ENCODE peak calls at places on chromosomes 2 and 18, in four cellular contexts. F is stomach, C is trophoblast cell, Z is fibroblast of lung. Q is an unnamed sample.
A peak's percentile ranks its signal among the peaks of the same experiment; 100 is the strongest.

GRCh38 chr2:10544252-10544651 is 96.1 kb upstream of the ODC1 start:
- DNase-seq in F (no peak), C (peak; percentile 56), Z (no peak), Q (no peak)

GRCh38 chr2:102848366-102848839 is 86.6 kb downstream of the TMEM182 start:
- DNase-seq in F (peak; percentile 66), C (peak; percentile 45), Z (peak; percentile 55), Q (peak; percentile 57)

GRCh38 chr2:216490061-216490460 is 8.6 kb upstream of the RPL37A start:
- DNase-seq in F (no peak), C (peak; percentile 44), Z (peak; percentile 59), Q (no peak)

GRCh38 chr2:60033325-60033724 is 520.1 kb downstream of the BCL11A start:
- DNase-seq in F (no peak), C (no peak), Z (no peak), Q (no peak)

GRCh38 chr2:32894119-32894728 is 52.5 kb upstream of the LTBP1 start:
- DNase-seq in F (no peak), C (no peak), Z (no peak), Q (no peak)

GRCh38 chr18:58186258-58186948 is 142.4 kb downstream of the NEDD4L start:
- DNase-seq in F (peak; percentile 65), C (peak; percentile 93), Z (peak; percentile 52), Q (no peak)

GRCh38 chr2:26068602-26069298 is 34.9 kb downstream of the RAB10 start:
- DNase-seq in F (no peak), C (peak; percentile 58), Z (peak; percentile 82), Q (no peak)

GRCh38 chr18:4748975-4749374 is 293.9 kb upstream of the DLGAP1 start:
- DNase-seq in F (no peak), C (no peak), Z (no peak), Q (no peak)

GRCh38 chr2:240237609-240238151 is 97.2 kb upstream of the OTOS start:
- DNase-seq in F (peak; percentile 69), C (peak; percentile 78), Z (peak; percentile 69), Q (peak; percentile 38)

GRCh38 chr2:166167451-166167850 is 39.6 kb upstream of the SCN1A start:
- DNase-seq in F (no peak), C (no peak), Z (no peak), Q (no peak)

GRCh38 chr2:122491011-122491410 is 735.6 kb downstream of the TSN start:
- DNase-seq in F (no peak), C (no peak), Z (no peak), Q (no peak)

GRCh38 chr2:7919510-7919909 is 762.3 kb upstream of the ID2 start:
- DNase-seq in F (no peak), C (no peak), Z (no peak), Q (no peak)

GRCh38 chr2:36562245-36562644 is 35.7 kb downstream of the FEZ2 start:
- DNase-seq in F (no peak), C (peak; percentile 82), Z (peak; percentile 53), Q (no peak)

GRCh38 chr2:39437522-39438296 is 624 bp upstream of the MAP4K3 start:
- DNase-seq in F (peak; percentile 64), C (peak; percentile 49), Z (peak; percentile 32), Q (peak; percentile 80)

GRCh38 chr2:195029804-195030654 is 627.0 kb upstream of the SLC39A10 start:
- DNase-seq in F (no peak), C (no peak), Z (no peak), Q (no peak)

GRCh38 chr2:169285528-169285927 is 76.8 kb downstream of the LRP2 start:
- DNase-seq in F (no peak), C (no peak), Z (no peak), Q (no peak)

GRCh38 chr2:16406929-16407328 is 258.7 kb downstream of the CYRIA start:
- DNase-seq in F (no peak), C (no peak), Z (no peak), Q (no peak)

GRCh38 chr2:144265654-144266053 is 254.3 kb downstream of the ZEB2 start:
- DNase-seq in F (no peak), C (no peak), Z (no peak), Q (no peak)

GRCh38 chr2:145749556-145749955 is 1229.6 kb upstream of the ZEB2 start:
- DNase-seq in F (no peak), C (no peak), Z (no peak), Q (no peak)

GRCh38 chr18:69109686-69110085 is 291.0 kb upstream of the DOK6 start:
- DNase-seq in F (no peak), C (no peak), Z (peak; percentile 29), Q (no peak)

GRCh38 chr2:102251042-102251848 is 60.1 kb upstream of the IL1RL1 start:
- DNase-seq in F (peak; percentile 56), C (peak; percentile 82), Z (peak; percentile 32), Q (peak; percentile 72)

GRCh38 chr2:25343187-25343825 is 1.6 kb upstream of the DNMT3A start:
- DNase-seq in F (no peak), C (no peak), Z (no peak), Q (no peak)

GRCh38 chr18:6057604-6058003 is 162.3 kb upstream of the TMEM200C start:
- DNase-seq in F (no peak), C (no peak), Z (peak; percentile 29), Q (no peak)

GRCh38 chr2:196291418-196291817 is 120.0 kb upstream of the STK17B start:
- DNase-seq in F (no peak), C (no peak), Z (no peak), Q (no peak)

GRCh38 chr2:234497592-234498023 is 727 bp upstream of the ARL4C start:
- DNase-seq in F (no peak), C (no peak), Z (no peak), Q (no peak)

GRCh38 chr2:25257931-25258771 is 83.6 kb downstream of the DNMT3A start:
- DNase-seq in F (no peak), C (no peak), Z (no peak), Q (no peak)

GRCh38 chr2:112629224-112629623 is 16.5 kb upstream of the SLC20A1 start:
- DNase-seq in F (no peak), C (peak; percentile 63), Z (no peak), Q (no peak)

GRCh38 chr2:178193823-178194599 is at the start of gene OSBPL6:
- DNase-seq in F (peak; percentile 81), C (peak; percentile 75), Z (peak; percentile 77), Q (peak; percentile 84)

GRCh38 chr18:23689616-23690504 is 607 bp downstream of the LAMA3 start:
- DNase-seq in F (peak; percentile 29), C (peak; percentile 31), Z (no peak), Q (peak; percentile 46)

DNA sequence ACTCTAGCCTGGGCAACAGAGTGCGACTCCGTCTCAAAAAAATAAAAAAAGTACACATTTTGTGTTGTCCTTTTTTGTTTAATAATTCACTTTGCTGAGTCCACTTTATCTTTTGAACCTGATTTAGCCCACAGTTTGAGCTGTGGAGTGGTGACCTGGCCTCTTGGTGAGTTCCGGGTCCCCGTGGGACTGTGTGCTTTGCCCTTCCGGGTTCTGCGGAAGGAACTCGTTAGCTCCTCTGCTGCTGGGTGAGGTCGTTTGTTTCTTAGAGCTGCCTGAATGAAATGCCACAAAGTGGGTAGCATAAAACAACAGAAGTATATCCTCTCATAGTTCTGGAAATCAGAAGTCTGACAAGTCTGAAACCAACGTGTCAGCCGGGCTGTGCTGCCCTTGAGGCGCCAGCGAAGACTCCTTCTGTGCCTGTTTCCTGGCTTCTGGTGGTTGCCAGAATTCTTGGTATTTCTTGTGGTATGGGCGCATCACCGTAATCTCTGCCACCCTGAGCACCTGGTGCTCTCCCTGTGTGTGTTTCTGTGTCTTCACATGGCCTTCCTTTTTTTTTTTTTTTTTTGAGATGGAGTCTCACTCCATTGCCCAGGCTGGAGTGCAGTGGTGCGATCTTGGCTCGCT is 3.5 kb downstream of the EFHD1 start:
- DNase-seq in F (no peak), C (peak; percentile 55), Z (no peak), Q (no peak)
- H3K27me3 ChIP-seq in F (peaks cover 40% of the 10 kb centered on the region), C (no peaks in the 10 kb centered on the region), Z (peaks cover 39% of the 10 kb centered on the region), Q (peaks cover 27% of the 10 kb centered on the region)

GRCh38 chr2:114170070-114170469 is 272.4 kb upstream of the DPP10 start:
- DNase-seq in F (no peak), C (no peak), Z (no peak), Q (no peak)
- H3K27me3 ChIP-seq in F (no peaks in the 10 kb centered on the region), C (no peaks in the 10 kb centered on the region), Z (no peaks in the 10 kb centered on the region), Q (no peaks in the 10 kb centered on the region)

DNA sequence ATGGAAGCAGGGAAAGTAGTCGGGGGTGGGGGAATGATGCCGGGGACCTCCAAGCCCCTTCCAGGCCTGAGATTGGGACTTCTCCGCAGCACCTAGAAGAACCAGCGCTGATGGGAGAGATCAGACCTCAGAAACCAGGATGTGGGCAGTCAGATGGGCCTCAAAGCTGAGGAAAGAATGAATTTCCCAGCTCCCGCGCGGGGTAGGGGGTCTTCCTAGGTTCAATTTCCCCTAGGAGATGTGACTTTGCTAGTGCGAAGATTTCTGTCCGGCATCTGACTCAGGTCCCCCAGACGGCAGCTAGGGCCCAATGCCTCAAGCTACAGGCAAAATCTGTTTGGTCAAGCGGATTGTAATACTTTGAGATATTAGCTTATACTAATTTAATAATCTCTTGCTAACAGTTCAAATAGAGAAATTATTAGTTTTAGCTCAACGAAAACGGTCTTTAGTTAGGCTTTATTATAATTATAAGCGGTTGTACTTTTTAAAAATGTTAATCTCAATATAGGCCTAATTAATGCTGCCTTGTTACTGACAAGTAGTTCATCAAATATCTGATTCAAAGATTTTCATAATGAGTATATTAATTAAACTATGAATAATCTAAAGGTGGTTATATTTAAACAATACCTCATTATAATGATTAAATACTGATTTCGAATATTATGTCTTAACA is 5.8 kb downstream of the DLX1 start:
- DNase-seq in F (no peak), C (no peak), Z (no peak), Q (no peak)
- H3K27me3 ChIP-seq in F (peaks cover 100% of the 10 kb centered on the region), C (peaks cover 15% of the 10 kb centered on the region), Z (peaks cover 81% of the 10 kb centered on the region), Q (peaks cover 98% of the 10 kb centered on the region)

GRCh38 chr18:79782566-79783308 is 15.0 kb upstream of the KCNG2 start:
- DNase-seq in F (no peak), C (no peak), Z (no peak), Q (no peak)
- H3K27me3 ChIP-seq in F (peaks cover 75% of the 10 kb centered on the region), C (peaks cover 11% of the 10 kb centered on the region), Z (peaks cover 16% of the 10 kb centered on the region), Q (peaks cover under 1% of the 10 kb centered on the region)

GRCh38 chr2:70472256-70472905 is 81.2 kb downstream of the TGFA start:
- DNase-seq in F (no peak), C (no peak), Z (no peak), Q (no peak)
- H3K27me3 ChIP-seq in F (no peaks in the 10 kb centered on the region), C (no peaks in the 10 kb centered on the region), Z (peaks cover 8% of the 10 kb centered on the region), Q (no peaks in the 10 kb centered on the region)

GRCh38 chr2:219524817-219525216 is 10.5 kb downstream of the ASIC4 start:
- DNase-seq in F (no peak), C (no peak), Z (no peak), Q (no peak)
- H3K27me3 ChIP-seq in F (peaks cover 100% of the 10 kb centered on the region), C (peaks cover 30% of the 10 kb centered on the region), Z (peaks cover 32% of the 10 kb centered on the region), Q (peaks cover 20% of the 10 kb centered on the region)

GRCh38 chr18:13611616-13612110 is 114.7 kb downstream of the FAM210A start:
- DNase-seq in F (no peak), C (peak; percentile 54), Z (peak; percentile 42), Q (peak; percentile 65)
- H3K27me3 ChIP-seq in F (peaks cover 7% of the 10 kb centered on the region), C (no peaks in the 10 kb centered on the region), Z (peaks cover 9% of the 10 kb centered on the region), Q (no peaks in the 10 kb centered on the region)

GRCh38 chr2:232349946-232350635 is 28.5 kb upstream of the ALPP start:
- DNase-seq in F (no peak), C (no peak), Z (no peak), Q (no peak)
- H3K27me3 ChIP-seq in F (peaks cover 64% of the 10 kb centered on the region), C (no peaks in the 10 kb centered on the region), Z (peaks cover 20% of the 10 kb centered on the region), Q (peaks cover 22% of the 10 kb centered on the region)

DNA sequence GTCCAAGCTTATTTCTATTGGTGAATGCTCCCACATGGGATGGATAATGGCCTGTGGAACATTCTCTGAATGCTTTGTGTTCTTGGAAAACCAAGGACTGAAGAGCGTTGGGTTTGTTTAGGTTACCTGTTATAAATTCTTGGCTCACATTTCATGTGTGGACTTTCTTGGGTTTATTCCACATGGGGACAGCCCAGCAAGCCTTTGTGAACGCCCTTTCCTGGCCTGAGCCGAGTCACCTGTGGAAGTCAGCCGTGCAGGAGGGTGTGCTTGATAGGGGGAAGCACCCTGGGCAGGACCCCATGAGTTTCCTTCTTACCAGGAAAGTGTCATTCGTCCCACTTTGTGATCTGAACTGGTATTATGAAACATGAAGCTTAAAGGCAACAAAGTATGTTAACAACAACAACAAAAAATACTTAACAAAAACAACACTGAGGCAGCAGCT is 4.1 kb downstream of the RAB31 start:
- DNase-seq in F (no peak), C (peak; percentile 42), Z (no peak), Q (no peak)
- H3K27me3 ChIP-seq in F (peaks cover 6% of the 10 kb centered on the region), C (no peaks in the 10 kb centered on the region), Z (no peaks in the 10 kb centered on the region), Q (no peaks in the 10 kb centered on the region)

Q was measured in Peyer's patch.